ENCODE peak calls at places on chromosomes 16 and 17, in five cellular contexts. Q, W, X, N and F are unnamed samples.
A peak's percentile ranks its signal among the peaks of the same experiment; 100 is the strongest.

GRCh38 chr17:80851277-80851925 is 140.2 kb upstream of the CHMP6 start:
- DNase-seq in N (no peak), W (no peak), Q (no peak), X (no peak), F (no peak)

GRCh38 chr17:16259926-16260325 is 42.9 kb downstream of the PIGL start:
- DNase-seq in N (no peak), Q (no peak), X (no peak), W (no peak), F (no peak)

GRCh38 chr17:79841369-79842135 is 2.3 kb upstream of the CBX4 start:
- DNase-seq in W (no peak), Q (no peak), X (no peak), N (no peak), F (peak; percentile 51)

GRCh38 chr17:57551321-57552079 is 193.6 kb downstream of the CCDC182 start:
- DNase-seq in W (no peak), N (no peak), X (no peak), Q (no peak), F (peak; percentile 57)

GRCh38 chr16:58324792-58325191 is 30.0 kb upstream of the PRSS54 start:
- DNase-seq in W (no peak), X (no peak), N (no peak), Q (no peak), F (no peak)

GRCh38 chr16:24993722-24994686 is 21.2 kb downstream of the ARHGAP17 start:
- DNase-seq in N (peak; percentile 79), X (peak; percentile 54), Q (peak; percentile 93), W (peak; percentile 91), F (no peak)

GRCh38 chr17:28807925-28808641 is 34.5 kb downstream of the FAM222B start:
- DNase-seq in X (peak; percentile 69), Q (peak; percentile 91), N (peak; percentile 90), W (peak; percentile 76), F (no peak)

GRCh38 chr17:33302394-33302793 is 9.3 kb upstream of the ASIC2 start:
- DNase-seq in Q (no peak), N (no peak), X (no peak), W (no peak), F (no peak)

GRCh38 chr17:1813088-1813487 is 16.6 kb downstream of the SMYD4 start:
- DNase-seq in Q (peak; percentile 8), W (no peak), X (no peak), N (peak; percentile 81), F (no peak)

GRCh38 chr17:681738-682137 is 32.9 kb downstream of the VPS53 start:
- DNase-seq in N (peak; percentile 57), X (no peak), Q (peak; percentile 70), W (peak; percentile 81), F (no peak)

GRCh38 chr17:63697341-63698286 is 2.3 kb downstream of the LIMD2 start:
- DNase-seq in Q (peak; percentile 50), W (peak; percentile 31), N (peak; percentile 39), X (peak; percentile 27), F (peak; percentile 78)

GRCh38 chr16:88681084-88681680 is 5.1 kb downstream of the SNAI3 start:
- DNase-seq in W (no peak), N (no peak), X (no peak), Q (no peak), F (peak; percentile 78)

GRCh38 chr17:17129466-17129865 is 76.7 kb downstream of the PLD6 start:
- DNase-seq in W (no peak), N (no peak), Q (no peak), X (no peak), F (no peak)

GRCh38 chr17:79017546-79017945 is 6.4 kb upstream of the C1QTNF1 start:
- DNase-seq in X (no peak), Q (no peak), W (no peak), N (no peak), F (no peak)

GRCh38 chr17:7496470-7497227 is 12.5 kb downstream of the POLR2A start:
- DNase-seq in X (no peak), W (no peak), Q (no peak), N (no peak), F (no peak)

GRCh38 chr16:68417711-68418301 is 30.5 kb downstream of the SMPD3 start:
- DNase-seq in N (no peak), Q (no peak), X (no peak), W (no peak), F (peak; percentile 61)

GRCh38 chr17:74502866-74503265 is 28.4 kb downstream of the CD300LB start:
- DNase-seq in W (no peak), Q (no peak), X (no peak), N (no peak), F (no peak)

GRCh38 chr17:53722407-53722806 is 100.3 kb upstream of the KIF2B start:
- DNase-seq in N (peak; percentile 86), Q (peak; percentile 89), X (no peak), W (peak; percentile 92), F (no peak)

GRCh38 chr17:4598776-4599504 is 14.6 kb downstream of the SMTNL2 start:
- DNase-seq in X (no peak), W (no peak), Q (peak; percentile 70), N (peak; percentile 92), F (no peak)

GRCh38 chr17:35890774-35891155 is 10.6 kb upstream of the CCL5 start:
- DNase-seq in N (no peak), Q (no peak), X (no peak), W (no peak), F (peak; percentile 44)

GRCh38 chr17:58789160-58789559 is 33.5 kb downstream of the PPM1E start:
- DNase-seq in X (no peak), W (no peak), Q (no peak), N (no peak), F (no peak)

GRCh38 chr16:88691924-88692560 is 5.7 kb upstream of the SNAI3 start:
- DNase-seq in W (no peak), Q (no peak), X (no peak), N (no peak), F (no peak)

GRCh38 chr17:64262422-64263260 is at the start of gene TEX2:
- DNase-seq in W (no peak), X (no peak), N (no peak), Q (peak; percentile 57), F (peak; percentile 66)

GRCh38 chr16:12545292-12545610 is 258.4 kb downstream of the CPPED1 start:
- DNase-seq in W (no peak), N (no peak), X (no peak), Q (no peak), F (no peak)

GRCh38 chr16:67481561-67482259 is 753 bp upstream of the ATP6V0D1 start:
- DNase-seq in Q (peak; percentile 72), W (no peak), N (peak; percentile 45), X (no peak), F (no peak)

GRCh38 chr16:66069576-66069975 is 296.9 kb upstream of the CDH5 start:
- DNase-seq in N (no peak), Q (no peak), X (no peak), W (no peak), F (no peak)

GRCh38 chr17:77409282-77410161 is 268.8 kb downstream of the SEC14L1 start:
- DNase-seq in X (no peak), W (peak; percentile 24), Q (peak; percentile 90), N (peak; percentile 73), F (no peak)

DNA sequence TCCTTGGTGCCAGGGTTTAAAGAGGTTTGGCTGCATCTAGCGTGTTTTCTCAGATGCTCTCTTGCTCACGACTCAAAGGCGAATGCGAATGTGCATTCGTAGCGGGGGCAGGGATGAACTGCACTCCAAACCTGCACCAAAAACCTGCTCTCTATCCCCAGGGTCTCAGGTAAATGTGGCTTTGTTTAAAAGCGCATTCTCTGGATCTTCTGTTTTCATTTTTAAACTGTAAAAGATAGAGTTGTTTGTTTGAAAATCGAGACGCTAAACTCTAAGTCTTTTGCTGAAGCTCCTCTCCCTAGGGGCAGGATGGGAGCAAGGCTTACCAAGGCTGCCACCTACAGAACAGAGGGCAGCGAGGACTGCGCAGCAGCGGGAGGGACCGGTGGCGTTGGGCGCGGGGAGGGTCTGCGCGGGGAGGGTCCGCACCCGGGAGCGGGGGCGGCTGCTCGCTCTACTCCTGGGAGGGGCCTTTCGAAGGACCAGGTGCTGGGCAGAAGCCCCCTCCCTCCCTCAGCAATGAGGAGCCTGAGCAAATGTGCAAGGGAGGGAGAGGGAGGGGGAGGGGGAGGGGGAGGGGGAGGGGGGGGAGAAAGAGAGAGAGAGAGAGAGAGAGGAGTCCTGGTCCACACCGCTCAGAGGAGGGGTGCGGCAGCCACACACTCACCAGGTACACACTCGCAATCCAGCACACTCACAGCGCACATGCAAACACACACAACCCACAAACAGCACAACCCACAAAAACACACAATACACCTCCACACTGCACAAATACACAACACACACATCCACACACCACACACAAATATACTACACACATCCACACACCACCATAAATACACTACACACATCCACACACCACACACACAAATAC is 142.8 kb downstream of the GRIN2A start:
- DNase-seq in Q (peak; percentile 45), N (no peak), X (no peak), W (no peak), F (peak; percentile 26)
- TF ChIP-seq CTCF in Q (no peak), N (no peak), X (no peak), W (no peak), F (peak; percentile 21)

DNA sequence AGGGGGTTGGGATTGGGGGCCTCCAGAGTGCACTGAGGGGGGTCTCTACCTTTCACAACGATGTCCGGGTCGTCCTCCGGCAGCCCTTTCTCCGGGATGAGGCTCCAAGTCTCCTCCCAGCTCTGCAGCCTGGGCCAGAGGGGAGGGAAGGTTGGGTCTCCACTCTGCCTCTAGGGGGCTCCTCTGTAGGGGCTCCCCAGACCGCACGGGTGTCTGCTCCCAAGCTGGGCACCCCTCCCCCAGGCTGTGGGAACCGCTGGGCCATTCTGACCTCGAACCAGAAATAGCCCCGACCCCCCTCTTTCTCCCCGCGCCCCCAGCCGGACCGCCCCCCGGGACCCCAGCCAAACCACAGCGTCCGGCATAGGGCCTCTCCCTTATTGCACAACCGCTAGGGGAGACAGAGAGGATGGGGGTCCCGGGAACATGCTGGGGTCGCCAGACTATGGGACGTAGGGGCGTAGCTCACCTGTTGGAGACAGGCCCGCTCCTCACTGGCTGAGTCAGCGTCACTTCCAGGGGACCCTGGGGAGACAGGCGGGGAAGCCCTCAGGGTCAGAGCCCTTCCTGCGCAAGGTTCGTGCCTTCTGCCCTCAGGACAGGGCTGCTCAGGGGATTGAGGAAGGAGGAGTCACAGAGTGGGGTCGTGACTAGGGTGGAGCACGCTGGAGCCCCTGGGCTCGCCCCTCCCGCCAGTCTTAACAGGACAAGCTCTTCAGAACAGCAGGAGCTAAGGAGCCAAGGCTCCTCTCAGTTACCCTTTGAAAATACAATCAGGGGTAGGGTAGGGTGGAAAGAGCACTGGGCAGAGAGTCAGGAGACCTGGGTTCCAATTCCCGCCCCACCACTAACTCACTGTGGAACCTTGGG is 2.7 kb downstream of the PLEKHH3 start:
- DNase-seq in Q (peak; percentile 66), N (peak; percentile 88), X (no peak), W (no peak), F (peak; percentile 86)
- TF ChIP-seq CTCF in Q (peak; percentile 63), N (peak; percentile 63), X (peak; percentile 64), W (peak; percentile 77), F (peak; percentile 57)

GRCh38 chr16:30063893-30064745 is 1.4 kb upstream of the ALDOA start:
- DNase-seq in Q (peak; percentile 70), X (no peak), N (peak; percentile 57), W (no peak), F (peak; percentile 84)
- TF ChIP-seq CTCF in Q (no peak), X (peak; percentile 17), N (peak; percentile 5), W (peak; percentile 28), F (peak; percentile 36)

DNA sequence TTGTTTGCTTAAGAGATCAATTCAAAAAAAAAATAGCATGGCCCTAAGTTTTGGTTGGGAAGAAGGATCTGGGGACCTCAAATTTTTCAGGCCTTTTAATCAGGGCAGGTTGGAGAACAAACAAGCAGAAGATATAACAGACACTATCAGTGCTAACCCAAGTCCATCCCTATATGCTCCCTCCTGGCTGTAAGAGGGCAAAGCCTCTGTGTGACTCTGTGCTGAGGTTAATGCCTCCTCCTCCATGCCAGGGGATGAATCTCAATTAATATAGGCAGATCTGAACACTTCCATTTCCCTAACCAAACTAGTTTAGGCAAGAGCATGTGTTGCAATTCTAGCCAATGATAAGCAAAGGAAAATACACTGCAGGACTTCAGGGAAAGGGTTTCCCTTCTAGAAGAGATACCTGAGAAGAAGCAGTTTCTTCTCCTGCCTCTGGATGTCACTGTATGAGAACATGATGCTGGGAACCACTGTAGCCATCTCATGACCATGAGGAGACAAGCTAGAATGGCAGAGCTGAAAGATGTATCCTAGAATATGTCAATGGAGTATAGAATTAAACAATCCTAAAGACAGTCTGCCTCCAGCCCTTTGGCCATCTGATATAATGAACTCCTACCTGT is 76.0 kb downstream of the CHD9NB start:
- DNase-seq in Q (peak; percentile 4), W (peak; percentile 5), N (peak; percentile 58), X (peak; percentile 7), F (peak; percentile 37)
- TF ChIP-seq CTCF in Q (peak; percentile 25), W (no peak), N (peak; percentile 36), X (peak; percentile 33), F (peak; percentile 9)